ENCODE peak calls at places on chromosomes 6 and 20, in ten cellular contexts. C is kidney tubule cell; F is naive thymus-derived CD4-positive, alpha-beta T cell; J is psoas muscle; H is non-pigmented ciliary epithelial cell; R is GM03348; N is GM23338; M is stimulated activated effector memory CD8-positive, alpha-beta T cell treated with anti-CD3 and anti-CD28 coated beads, Interleukin-12 subunit alpha, Interleukin-12 subunit beta, amount 100 ng/mL, for 72 hours; X is CD8-positive, alpha-beta memory T cell; G is upper lobe of right lung. D is an unnamed sample.

GRCh38 chr6:109791301-109791700 is 100.2 kb downstream of the FIG4 start:
- DNase-seq in H (no peak), G (no peak), N (peak), M (no peak), F (no peak), J (no peak), R (no peak), X (no peak), C (no peak), D (peak)

GRCh38 chr20:23164176-23164601 is 78.1 kb upstream of the CD93 start:
- DNase-seq in X (no peak), G (no peak), M (no peak), R (no peak), N (no peak), H (no peak), C (no peak), J (peak), F (no peak), D (no peak)

GRCh38 chr6:116255246-116255800 is 1.4 kb upstream of the TSPYL4 start:
- DNase-seq in F (no peak), H (no peak), C (no peak), R (no peak), N (no peak), M (no peak), G (no peak), X (no peak), J (no peak), D (no peak)

GRCh38 chr20:60036346-60037119 is 78.3 kb downstream of the CDH26 start:
- DNase-seq in M (no peak), J (no peak), R (no peak), C (peak), F (no peak), G (no peak), N (no peak), X (no peak), H (no peak), D (no peak)

GRCh38 chr6:82362868-82363267 is 749 bp upstream of the TPBG start:
- DNase-seq in N (peak), C (no peak), X (no peak), R (peak), G (no peak), M (no peak), F (no peak), J (no peak), H (peak), D (peak)

GRCh38 chr6:56055066-56055465 is 179.7 kb upstream of the BMP5 start:
- DNase-seq in M (no peak), R (no peak), J (no peak), F (no peak), G (no peak), X (no peak), C (no peak), N (no peak), H (no peak), D (no peak)

GRCh38 chr6:144286503-144287393 is 1.6 kb downstream of the UTRN start:
- DNase-seq in J (peak), M (no peak), F (no peak), X (no peak), H (peak), G (peak), C (peak), R (peak), N (peak), D (peak)

GRCh38 chr6:33426590-33427563 is 7.0 kb downstream of the SYNGAP1 start:
- DNase-seq in J (no peak), C (no peak), H (no peak), M (no peak), G (no peak), X (peak), F (no peak), N (peak), R (no peak), D (no peak)

GRCh38 chr20:59221049-59221748 is 57.6 kb downstream of the ZNF831 start:
- DNase-seq in J (no peak), F (no peak), R (no peak), N (peak), H (no peak), M (no peak), X (no peak), G (no peak), C (no peak), D (no peak)

GRCh38 chr6:149884215-149884614 is 13.7 kb downstream of the RAET1E start:
- DNase-seq in X (no peak), G (peak), J (no peak), R (no peak), H (no peak), M (no peak), F (no peak), C (no peak), N (peak), D (no peak)

GRCh38 chr6:3308106-3308505 is 49.4 kb downstream of the PSMG4 start:
- DNase-seq in J (no peak), M (no peak), X (no peak), N (no peak), H (no peak), R (no peak), F (no peak), C (no peak), G (no peak), D (no peak)

GRCh38 chr6:33772114-33772830 is 16.7 kb downstream of the LEMD2 start:
- DNase-seq in H (no peak), G (no peak), M (no peak), R (no peak), C (no peak), X (no peak), F (no peak), N (no peak), J (no peak), D (no peak)

GRCh38 chr6:29734046-29735018 is 11.1 kb downstream of the HLA-F start:
- DNase-seq in C (peak), H (no peak), G (no peak), N (no peak), R (no peak), J (no peak), F (no peak), X (no peak), M (no peak), D (no peak)

GRCh38 chr6:137795510-137795909 is 71.5 kb upstream of the TNFAIP3 start:
- DNase-seq in G (no peak), F (no peak), X (no peak), M (no peak), J (no peak), R (no peak), C (no peak), H (no peak), N (no peak), D (no peak)

GRCh38 chr6:52904562-52905279 is 4.8 kb downstream of the GSTA3 start:
- DNase-seq in J (no peak), H (no peak), N (peak), M (peak), F (no peak), C (no peak), G (no peak), X (no peak), R (no peak), D (no peak)

GRCh38 chr6:158744986-158745430 is 74.2 kb downstream of the EZR start:
- DNase-seq in M (no peak), F (no peak), C (peak), N (no peak), G (no peak), R (no peak), X (no peak), J (no peak), H (no peak), D (no peak)